ENCODE peak calls at places on chromosome 15, in six cellular contexts. One of them, this sample, is unnamed.

GRCh38 chr15:52879145-52879544 is 89.0 kb upstream of the ONECUT1 start:
- DNase-seq in heart right ventricle: no peak
- DNase-seq in ovary: no peak
- DNase-seq in IMR-90: no peak
- DNase-seq in transverse colon: no peak
- DNase-seq in GM23338: no peak
- DNase-seq in this sample: no peak

GRCh38 chr15:64919721-64920120 is 8.0 kb downstream of the ANKDD1A start:
- DNase-seq in heart right ventricle: no peak
- DNase-seq in ovary: no peak
- DNase-seq in IMR-90: no peak
- DNase-seq in transverse colon: no peak
- DNase-seq in GM23338: no peak
- DNase-seq in this sample: no peak

GRCh38 chr15:78347586-78348543 is 7.7 kb downstream of the CRABP1 start:
- DNase-seq in heart right ventricle: no peak
- DNase-seq in ovary: no peak
- DNase-seq in IMR-90: no peak
- DNase-seq in transverse colon: no peak
- DNase-seq in GM23338: no peak
- DNase-seq in this sample: peak; percentile 77

GRCh38 chr15:101765772-101766456 is 37.4 kb upstream of the OR4F6 start:
- DNase-seq in heart right ventricle: no peak
- DNase-seq in ovary: no peak
- DNase-seq in IMR-90: no peak
- DNase-seq in transverse colon: no peak
- DNase-seq in GM23338: no peak
- DNase-seq in this sample: no peak

GRCh38 chr15:75450307-75451201 is 936 bp downstream of the SIN3A start:
- DNase-seq in heart right ventricle: peak; percentile 98
- DNase-seq in ovary: peak; percentile 97
- DNase-seq in IMR-90: peak; percentile 96
- DNase-seq in transverse colon: peak; percentile 98
- DNase-seq in GM23338: peak; percentile 99
- DNase-seq in this sample: peak; percentile 87

GRCh38 chr15:48112242-48112641 is 8.5 kb upstream of the SLC24A5 start:
- DNase-seq in heart right ventricle: no peak
- DNase-seq in ovary: no peak
- DNase-seq in IMR-90: peak; percentile 30
- DNase-seq in transverse colon: no peak
- DNase-seq in GM23338: peak; percentile 82
- DNase-seq in this sample: peak; percentile 15

GRCh38 chr15:90189781-90190467 is 11.2 kb upstream of the SEMA4B start:
- DNase-seq in heart right ventricle: no peak
- DNase-seq in ovary: no peak
- DNase-seq in IMR-90: no peak
- DNase-seq in transverse colon: no peak
- DNase-seq in GM23338: no peak
- DNase-seq in this sample: no peak

GRCh38 chr15:66220587-66220986 is 33.0 kb downstream of the MEGF11 start:
- DNase-seq in heart right ventricle: no peak
- DNase-seq in ovary: no peak
- DNase-seq in IMR-90: no peak
- DNase-seq in transverse colon: no peak
- DNase-seq in GM23338: no peak
- DNase-seq in this sample: no peak

GRCh38 chr15:80846416-80846815 is 67.2 kb downstream of the CEMIP start:
- DNase-seq in heart right ventricle: no peak
- DNase-seq in ovary: no peak
- DNase-seq in IMR-90: peak; percentile 31
- DNase-seq in transverse colon: no peak
- DNase-seq in GM23338: peak; percentile 16
- DNase-seq in this sample: no peak

GRCh38 chr15:79602731-79603130 is 170.6 kb downstream of the MINAR1 start:
- DNase-seq in heart right ventricle: no peak
- DNase-seq in ovary: no peak
- DNase-seq in IMR-90: no peak
- DNase-seq in transverse colon: no peak
- DNase-seq in GM23338: no peak
- DNase-seq in this sample: no peak

GRCh38 chr15:43483306-43484128 is 9.4 kb downstream of the TP53BP1 start:
- DNase-seq in heart right ventricle: no peak
- DNase-seq in ovary: no peak
- DNase-seq in IMR-90: no peak
- DNase-seq in transverse colon: no peak
- DNase-seq in GM23338: peak; percentile 7
- DNase-seq in this sample: peak; percentile 3

GRCh38 chr15:98281130-98281529 is 320.6 kb downstream of the ARRDC4 start:
- DNase-seq in heart right ventricle: no peak
- DNase-seq in ovary: no peak
- DNase-seq in IMR-90: no peak
- DNase-seq in transverse colon: no peak
- DNase-seq in GM23338: no peak
- DNase-seq in this sample: no peak

GRCh38 chr15:93209690-93210425 is 120.8 kb upstream of the RGMA start:
- DNase-seq in heart right ventricle: no peak
- DNase-seq in ovary: no peak
- DNase-seq in IMR-90: no peak
- DNase-seq in transverse colon: no peak
- DNase-seq in GM23338: peak; percentile 11
- DNase-seq in this sample: no peak

GRCh38 chr15:40650479-40650878 is 44.5 kb upstream of the RAD51 start:
- DNase-seq in heart right ventricle: no peak
- DNase-seq in ovary: no peak
- DNase-seq in IMR-90: no peak
- DNase-seq in transverse colon: no peak
- DNase-seq in GM23338: no peak
- DNase-seq in this sample: no peak

GRCh38 chr15:40266828-40267304 is 16.0 kb downstream of the ANKRD63 start:
- DNase-seq in heart right ventricle: peak; percentile 32
- DNase-seq in ovary: peak; percentile 65
- DNase-seq in IMR-90: peak; percentile 97
- DNase-seq in transverse colon: peak; percentile 45
- DNase-seq in GM23338: no peak
- DNase-seq in this sample: no peak

GRCh38 chr15:66662522-66662921 is 39.5 kb upstream of the SMAD6 start:
- DNase-seq in heart right ventricle: no peak
- DNase-seq in ovary: no peak
- DNase-seq in IMR-90: no peak
- DNase-seq in transverse colon: no peak
- DNase-seq in GM23338: no peak
- DNase-seq in this sample: no peak

GRCh38 chr15:96324192-96324895 is 6.2 kb upstream of the NR2F2 start:
- DNase-seq in heart right ventricle: no peak
- DNase-seq in ovary: peak; percentile 81
- DNase-seq in IMR-90: peak; percentile 54
- DNase-seq in transverse colon: no peak
- DNase-seq in GM23338: no peak
- DNase-seq in this sample: no peak

GRCh38 chr15:82731527-82731926 is 21.9 kb upstream of the AP3B2 start:
- DNase-seq in heart right ventricle: no peak
- DNase-seq in ovary: no peak
- DNase-seq in IMR-90: no peak
- DNase-seq in transverse colon: no peak
- DNase-seq in GM23338: no peak
- DNase-seq in this sample: no peak

GRCh38 chr15:51244366-51244977 is 93.9 kb downstream of the CYP19A1 start:
- DNase-seq in heart right ventricle: no peak
- DNase-seq in ovary: no peak
- DNase-seq in IMR-90: peak; percentile 30
- DNase-seq in transverse colon: no peak
- DNase-seq in GM23338: no peak
- DNase-seq in this sample: no peak

GRCh38 chr15:87733005-87733404 is 523.5 kb downstream of the NTRK3 start:
- DNase-seq in heart right ventricle: no peak
- DNase-seq in ovary: no peak
- DNase-seq in IMR-90: peak; percentile 50
- DNase-seq in transverse colon: no peak
- DNase-seq in GM23338: no peak
- DNase-seq in this sample: no peak

GRCh38 chr15:95284933-95285401 is 1045.5 kb upstream of the NR2F2 start:
- DNase-seq in heart right ventricle: no peak
- DNase-seq in ovary: peak; percentile 44
- DNase-seq in IMR-90: peak; percentile 70
- DNase-seq in transverse colon: no peak
- DNase-seq in GM23338: peak; percentile 29
- DNase-seq in this sample: no peak

GRCh38 chr15:94287794-94288246 is 56.5 kb downstream of the MCTP2 start:
- DNase-seq in heart right ventricle: no peak
- DNase-seq in ovary: no peak
- DNase-seq in IMR-90: no peak
- DNase-seq in transverse colon: peak; percentile 43
- DNase-seq in GM23338: peak; percentile 27
- DNase-seq in this sample: no peak

GRCh38 chr15:59410448-59410896 is 27.5 kb upstream of the FAM81A start:
- DNase-seq in heart right ventricle: no peak
- DNase-seq in ovary: no peak
- DNase-seq in IMR-90: no peak
- DNase-seq in transverse colon: peak; percentile 58
- DNase-seq in GM23338: no peak
- DNase-seq in this sample: no peak

GRCh38 chr15:95684693-95685115 is 645.8 kb upstream of the NR2F2 start:
- DNase-seq in heart right ventricle: no peak
- DNase-seq in ovary: no peak
- DNase-seq in IMR-90: peak; percentile 93
- DNase-seq in transverse colon: no peak
- DNase-seq in GM23338: no peak
- DNase-seq in this sample: no peak

GRCh38 chr15:69578792-69579587 is 126.4 kb downstream of the RPLP1 start:
- DNase-seq in heart right ventricle: no peak
- DNase-seq in ovary: no peak
- DNase-seq in IMR-90: no peak
- DNase-seq in transverse colon: peak; percentile 87
- DNase-seq in GM23338: no peak
- DNase-seq in this sample: no peak
- TF ChIP-seq CTCF in heart right ventricle: no peak
- TF ChIP-seq CTCF in ovary: no peak
- TF ChIP-seq CTCF in IMR-90: no peak
- TF ChIP-seq CTCF in transverse colon: no peak
- TF ChIP-seq CTCF in GM23338: no peak
- TF ChIP-seq CTCF in this sample: no peak

GRCh38 chr15:72338617-72339321 is 18.8 kb upstream of the CELF6 start:
- DNase-seq in heart right ventricle: no peak
- DNase-seq in ovary: no peak
- DNase-seq in IMR-90: peak; percentile 93
- DNase-seq in transverse colon: no peak
- DNase-seq in GM23338: no peak
- DNase-seq in this sample: peak; percentile 84

GRCh38 chr15:72342385-72342784 is 22.4 kb upstream of the CELF6 start:
- DNase-seq in heart right ventricle: peak; percentile 19
- DNase-seq in ovary: no peak
- DNase-seq in IMR-90: peak; percentile 27
- DNase-seq in transverse colon: peak; percentile 22
- DNase-seq in GM23338: peak; percentile 94
- DNase-seq in this sample: no peak

GRCh38 chr15:72339777-72340177 is 19.8 kb upstream of the CELF6 start:
- DNase-seq in heart right ventricle: no peak
- DNase-seq in ovary: no peak
- DNase-seq in IMR-90: peak; percentile 91
- DNase-seq in transverse colon: no peak
- DNase-seq in GM23338: no peak
- DNase-seq in this sample: no peak

GRCh38 chr15:72340366-72340765 is 20.4 kb upstream of the CELF6 start:
- DNase-seq in heart right ventricle: no peak
- DNase-seq in ovary: no peak
- DNase-seq in IMR-90: peak; percentile 12
- DNase-seq in transverse colon: no peak
- DNase-seq in GM23338: no peak
- DNase-seq in this sample: no peak

GRCh38 chr15:72341361-72341760 is 21.4 kb upstream of the CELF6 start:
- DNase-seq in heart right ventricle: no peak
- DNase-seq in ovary: no peak
- DNase-seq in IMR-90: no peak
- DNase-seq in transverse colon: no peak
- DNase-seq in GM23338: peak; percentile 93
- DNase-seq in this sample: no peak
- TF ChIP-seq CTCF in heart right ventricle: no peak
- TF ChIP-seq CTCF in ovary: no peak
- TF ChIP-seq CTCF in IMR-90: peak; percentile 7
- TF ChIP-seq CTCF in transverse colon: no peak
- TF ChIP-seq CTCF in GM23338: peak; percentile 62
- TF ChIP-seq CTCF in this sample: peak; percentile 40

GRCh38 chr15:31179683-31180082 is 78.2 kb upstream of the TRPM1 start:
- DNase-seq in heart right ventricle: no peak
- DNase-seq in ovary: no peak
- DNase-seq in IMR-90: no peak
- DNase-seq in transverse colon: no peak
- DNase-seq in GM23338: peak; percentile 54
- DNase-seq in this sample: no peak
- TF ChIP-seq CTCF in heart right ventricle: no peak
- TF ChIP-seq CTCF in ovary: no peak
- TF ChIP-seq CTCF in IMR-90: no peak
- TF ChIP-seq CTCF in transverse colon: no peak
- TF ChIP-seq CTCF in GM23338: peak; percentile 30
- TF ChIP-seq CTCF in this sample: no peak

GRCh38 chr15:46137443-46137842 is 502.6 kb downstream of the SQOR start:
- DNase-seq in heart right ventricle: no peak
- DNase-seq in ovary: no peak
- DNase-seq in IMR-90: no peak
- DNase-seq in transverse colon: no peak
- DNase-seq in GM23338: no peak
- DNase-seq in this sample: peak; percentile 41
- TF ChIP-seq CTCF in heart right ventricle: no peak
- TF ChIP-seq CTCF in ovary: no peak
- TF ChIP-seq CTCF in IMR-90: no peak
- TF ChIP-seq CTCF in transverse colon: no peak
- TF ChIP-seq CTCF in GM23338: no peak
- TF ChIP-seq CTCF in this sample: no peak

DNA sequence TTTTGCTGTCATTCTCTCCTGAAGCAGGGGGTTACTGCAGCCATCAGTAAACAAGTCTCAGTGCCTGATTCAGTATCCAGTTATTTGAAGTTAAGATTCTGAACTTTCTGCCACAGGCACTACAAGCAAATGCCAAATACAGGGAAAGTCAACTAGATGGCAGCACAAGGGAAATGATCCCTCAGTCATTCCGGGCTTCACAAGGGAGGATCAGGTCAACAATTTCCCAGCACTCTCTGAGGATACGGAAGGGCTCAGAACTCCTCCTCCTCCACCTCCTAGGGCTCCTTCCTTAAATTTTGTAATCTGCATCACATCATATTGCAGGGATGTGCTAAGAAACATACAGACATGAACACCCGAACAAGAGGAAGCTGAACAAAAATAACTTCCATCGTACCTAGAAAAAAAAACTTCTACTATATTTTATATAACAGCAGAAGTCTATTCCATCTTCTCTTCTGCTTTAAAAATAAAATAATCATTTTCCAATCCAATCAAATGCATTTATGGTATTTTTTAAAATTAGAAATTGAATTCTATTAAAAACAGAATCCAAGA is 187.1 kb downstream of the FMN1 start:
- DNase-seq in heart right ventricle: no peak
- DNase-seq in ovary: no peak
- DNase-seq in IMR-90: peak; percentile 35
- DNase-seq in transverse colon: no peak
- DNase-seq in GM23338: peak; percentile 68
- DNase-seq in this sample: no peak
- TF ChIP-seq CTCF in heart right ventricle: peak; percentile 18
- TF ChIP-seq CTCF in ovary: no peak
- TF ChIP-seq CTCF in IMR-90: peak; percentile 20
- TF ChIP-seq CTCF in transverse colon: no peak
- TF ChIP-seq CTCF in GM23338: peak; percentile 49
- TF ChIP-seq CTCF in this sample: peak; percentile 61